ENCODE peak calls at places on chromosome 12, in ten cellular contexts. V is C1 segment of cervical spinal cord; O is fibroblast of the conjunctiva; U is A172; C is activated naive CD4-positive, alpha-beta T cell; K is EL; M is GM13976; D is left lung; L is body of pancreas; H is T-helper 1 cell. B is an unnamed sample.
A peak's percentile ranks its signal among the peaks of the same experiment; 100 is the strongest.

GRCh38 chr12:94769746-94770396 is 119.5 kb upstream of the TMCC3 start:
- DNase-seq in U (no peak), V (no peak), C (no peak), K (no peak), D (no peak), O (no peak), L (no peak), M (no peak), H (no peak), B (no peak)

GRCh38 chr12:69779928-69780327 is 41.3 kb downstream of the RAB3IP start:
- DNase-seq in D (no peak), C (no peak), O (peak; percentile 2), L (no peak), V (no peak), K (peak; percentile 52), U (peak; percentile 6), H (no peak), M (peak; percentile 34), B (no peak)

GRCh38 chr12:80353254-80353653 is 90.8 kb upstream of the PTPRQ start:
- DNase-seq in K (peak; percentile 25), O (no peak), C (no peak), U (no peak), D (no peak), M (no peak), H (no peak), V (no peak), L (no peak), B (no peak)

GRCh38 chr12:10722502-10722904 is 620 bp downstream of the YBX3 start:
- DNase-seq in C (peak; percentile 13), D (peak; percentile 84), M (peak; percentile 72), K (peak; percentile 69), O (no peak), L (peak; percentile 66), U (no peak), V (no peak), H (no peak), B (no peak)

GRCh38 chr12:111991946-111992345 is 21.0 kb downstream of the TMEM116 start:
- DNase-seq in L (no peak), V (no peak), D (no peak), M (no peak), H (no peak), C (no peak), O (no peak), K (peak; percentile 30), U (no peak), B (no peak)

GRCh38 chr12:46386877-46387629 is 14.5 kb upstream of the SLC38A2 start:
- DNase-seq in U (peak; percentile 47), K (peak; percentile 58), M (peak; percentile 33), O (peak; percentile 77), V (no peak), H (no peak), L (no peak), C (no peak), D (no peak), B (peak; percentile 81)

GRCh38 chr12:81627336-81628189 is 131.6 kb downstream of the PPFIA2 start:
- DNase-seq in H (no peak), V (no peak), U (peak; percentile 50), D (no peak), K (peak; percentile 33), M (no peak), O (peak; percentile 32), L (no peak), C (no peak), B (peak; percentile 71)

GRCh38 chr12:128729628-128730121 is 94.1 kb downstream of the SLC15A4 start:
- DNase-seq in V (no peak), O (no peak), C (no peak), H (no peak), L (no peak), U (no peak), K (no peak), M (no peak), D (no peak), B (no peak)

GRCh38 chr12:114993202-114993601 is 309.2 kb upstream of the TBX3 start:
- DNase-seq in U (no peak), K (no peak), L (no peak), O (no peak), H (no peak), D (no peak), M (no peak), V (no peak), C (no peak), B (no peak)

GRCh38 chr12:126069549-126070165 is 1004.4 kb downstream of the AACS start:
- DNase-seq in V (no peak), L (peak; percentile 58), C (no peak), H (no peak), K (peak; percentile 27), O (peak; percentile 8), U (peak; percentile 43), D (no peak), M (peak; percentile 17), B (peak; percentile 28)

GRCh38 chr12:48956279-48957140 is 777 bp downstream of the ARF3 start:
- DNase-seq in L (peak; percentile 60), C (no peak), V (no peak), H (no peak), U (peak; percentile 96), D (peak; percentile 88), M (peak; percentile 67), O (peak; percentile 92), K (peak; percentile 98), B (peak; percentile 97)

GRCh38 chr12:4909397-4909733 is 340 bp upstream of the KCNA1 start:
- DNase-seq in D (peak; percentile 72), K (no peak), L (no peak), U (no peak), C (no peak), V (no peak), M (peak; percentile 55), H (no peak), O (no peak), B (no peak)

GRCh38 chr12:126558219-126558618 is 1493.0 kb downstream of the AACS start:
- DNase-seq in K (no peak), D (no peak), O (no peak), C (no peak), U (no peak), M (no peak), H (no peak), L (no peak), V (no peak), B (no peak)

GRCh38 chr12:68246350-68246749 is 7.1 kb downstream of the IL22 start:
- DNase-seq in C (no peak), H (no peak), V (no peak), D (no peak), O (no peak), U (no peak), L (no peak), K (no peak), M (no peak), B (no peak)

GRCh38 chr12:14387472-14387871 is 22.0 kb downstream of the ATF7IP start:
- DNase-seq in L (no peak), V (no peak), O (no peak), K (no peak), M (no peak), C (no peak), U (no peak), H (no peak), D (no peak), B (no peak)

B was measured in Kasumi-1.